ENCODE peak calls at places on chromosomes 13 and 19, in five cellular contexts. J is gastrocnemius medialis, B is hepatocyte, Y is Peyer's patch, S is IMR-90. D is an unnamed sample. For H3K9me3 and H3K4me1, the result is how much of the 10 kb centered on the place peaks cover.

GRCh38 chr13:98507060-98507797 is 69.7 kb downstream of the STK24 start:
- DNase-seq in J (no peak), B (peak), Y (peak), S (no peak), D (peak)

GRCh38 chr13:42753697-42754096 is 27.7 kb upstream of the FAM216B start:
- DNase-seq in J (no peak), B (no peak), Y (no peak), S (no peak), D (no peak)

GRCh38 chr13:30355839-30356238 is 48.5 kb upstream of the KATNAL1 start:
- DNase-seq in J (no peak), B (no peak), Y (no peak), S (no peak), D (no peak)

GRCh38 chr13:46804391-46804815 is 7.4 kb upstream of the ESD start:
- DNase-seq in J (no peak), B (no peak), Y (no peak), S (peak), D (no peak)

GRCh38 chr13:28121224-28121623 is 17.1 kb upstream of the PAN3 start:
- DNase-seq in J (no peak), B (no peak), Y (no peak), S (no peak), D (no peak)

GRCh38 chr13:98411617-98412310 is 165.1 kb downstream of the STK24 start:
- DNase-seq in J (peak), B (no peak), Y (no peak), S (no peak), D (peak)

GRCh38 chr19:13117176-13117771 is 734 bp upstream of the TRMT1 start:
- DNase-seq in J (no peak), B (no peak), Y (no peak), S (no peak), D (no peak)

GRCh38 chr13:102774210-102774560 is 599 bp upstream of the TEX30 start:
- DNase-seq in J (peak), B (no peak), Y (no peak), S (no peak), D (no peak)

DNA sequence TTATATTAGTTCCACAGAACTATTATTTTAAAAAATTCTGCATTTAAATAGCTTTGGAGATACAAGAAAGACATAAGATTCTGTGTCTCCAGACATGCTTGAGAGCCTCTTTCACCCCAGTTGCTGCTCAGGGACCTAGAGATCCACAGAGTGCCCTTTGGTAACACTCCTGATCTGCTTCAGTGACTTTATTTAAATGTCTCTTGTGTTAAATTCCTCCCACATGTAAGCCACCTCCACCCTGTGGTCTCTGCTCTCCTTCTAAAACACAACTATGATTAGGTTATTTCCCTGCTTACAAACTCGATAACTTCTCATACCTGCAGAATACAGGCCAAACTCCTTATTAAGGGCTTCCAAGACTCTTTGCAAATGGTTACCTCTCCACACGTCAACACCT is 141.0 kb downstream of the RFC3 start:
- DNase-seq in J (no peak), B (no peak), Y (no peak), S (no peak), D (no peak)
- H3K9me3 ChIP-seq in J (under half), B (under half), Y (under half), S (under half), D (under half)

DNA sequence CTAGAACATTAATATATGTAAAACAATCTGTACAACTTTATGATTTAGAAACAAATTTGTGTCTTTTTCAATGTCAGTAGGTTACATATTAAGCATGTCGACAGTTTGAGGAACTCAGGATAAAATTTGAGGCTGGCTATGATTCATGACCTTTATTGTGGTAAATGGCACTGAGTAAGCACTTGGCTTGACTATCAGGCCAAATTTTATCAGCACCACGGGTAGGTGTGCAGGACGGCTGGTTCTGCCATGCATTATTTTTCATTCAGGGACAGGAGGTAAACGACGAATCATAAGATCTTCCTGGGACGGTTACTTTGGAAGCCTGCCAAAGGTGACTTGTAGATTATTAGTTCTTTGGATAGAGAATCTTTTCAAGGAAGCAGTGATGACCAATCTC is 19.9 kb upstream of the CYP4F8 start:
- DNase-seq in J (no peak), B (no peak), Y (no peak), S (no peak), D (no peak)
- H3K27ac ChIP-seq in J (no peak), B (no peak), Y (no peak), S (no peak), D (no peak)

GRCh38 chr19:16084067-16084685 is 7.9 kb downstream of the TPM4 start:
- DNase-seq in J (no peak), B (no peak), Y (no peak), S (no peak), D (no peak)
- H3K4me1 ChIP-seq in J (under half), B (under half), Y (half or more), S (under half), D (under half)

GRCh38 chr19:14933506-14933905 is 7.8 kb upstream of the OR7C2 start:
- DNase-seq in J (no peak), B (no peak), Y (no peak), S (no peak), D (no peak)
- H3K9me3 ChIP-seq in J (under half), B (under half), Y (under half), S (under half), D (under half)

D was measured in lung.